ENCODE peak calls at places on chromosome 16, in seven cellular contexts. M, K, N, V, Y, A and T are unnamed samples.

GRCh38 chr16:26644912-26645543 is 421.7 kb upstream of the C16orf82 start:
- DNase-seq in M (no peak), K (no peak), N (no peak), V (no peak), Y (no peak), A (no peak), T (no peak)

GRCh38 chr16:53973021-53973420 is 269.1 kb downstream of the FTO start:
- DNase-seq in M (no peak), K (no peak), N (no peak), V (no peak), Y (no peak), A (no peak), T (no peak)

GRCh38 chr16:11955713-11956123 is 9.3 kb upstream of the TNFRSF17 start:
- DNase-seq in M (no peak), K (no peak), N (no peak), V (no peak), Y (no peak), A (no peak), T (no peak)

GRCh38 chr16:20624882-20625807 is 49.0 kb upstream of the ACSM2B start:
- DNase-seq in M (no peak), K (no peak), N (no peak), V (no peak), Y (no peak), A (no peak), T (no peak)

GRCh38 chr16:1786242-1787055 is 3.7 kb downstream of the NUBP2 start:
- DNase-seq in M (peak), K (no peak), N (no peak), V (no peak), Y (no peak), A (no peak), T (no peak)

GRCh38 chr16:83842755-83843507 is 35.2 kb downstream of the HSBP1 start:
- DNase-seq in M (no peak), K (no peak), N (no peak), V (no peak), Y (peak), A (no peak), T (no peak)

GRCh38 chr16:54283735-54284318 is 2.8 kb downstream of the IRX3 start:
- DNase-seq in M (no peak), K (no peak), N (no peak), V (no peak), Y (no peak), A (no peak), T (no peak)

GRCh38 chr16:12358898-12359297 is 382.4 kb downstream of the SNX29 start:
- DNase-seq in M (no peak), K (no peak), N (no peak), V (no peak), Y (no peak), A (no peak), T (no peak)

GRCh38 chr16:84785843-84786538 is 33.8 kb upstream of the CRISPLD2 start:
- DNase-seq in M (peak), K (no peak), N (no peak), V (peak), Y (peak), A (no peak), T (peak)

GRCh38 chr16:70157477-70158260 is 15.9 kb upstream of the CLEC18C start:
- DNase-seq in M (peak), K (peak), N (no peak), V (peak), Y (no peak), A (no peak), T (no peak)

GRCh38 chr16:55488306-55488705 is 9.3 kb downstream of the MMP2 start:
- DNase-seq in M (no peak), K (no peak), N (no peak), V (no peak), Y (no peak), A (no peak), T (no peak)

GRCh38 chr16:86398622-86399021 is 111.7 kb upstream of the FOXF1 start:
- DNase-seq in M (no peak), K (no peak), N (no peak), V (no peak), Y (no peak), A (no peak), T (no peak)

GRCh38 chr16:49350265-49351103 is 23.1 kb upstream of the C16orf78 start:
- DNase-seq in M (no peak), K (peak), N (peak), V (peak), Y (peak), A (peak), T (peak)

GRCh38 chr16:2056681-2057407 is 9.1 kb downstream of the TSC2 start:
- DNase-seq in M (no peak), K (no peak), N (no peak), V (no peak), Y (no peak), A (no peak), T (no peak)

GRCh38 chr16:27720731-27721547 is 171.0 kb downstream of the KATNIP start:
- DNase-seq in M (peak), K (no peak), N (no peak), V (no peak), Y (no peak), A (no peak), T (no peak)

GRCh38 chr16:27723711-27724490 is 174.0 kb downstream of the KATNIP start:
- DNase-seq in M (no peak), K (no peak), N (no peak), V (no peak), Y (peak), A (no peak), T (no peak)

GRCh38 chr16:27722266-27722636 is 172.3 kb downstream of the KATNIP start:
- DNase-seq in M (no peak), K (no peak), N (no peak), V (no peak), Y (peak), A (no peak), T (no peak)

GRCh38 chr16:27722892-27723450 is 173.0 kb downstream of the KATNIP start:
- DNase-seq in M (no peak), K (no peak), N (no peak), V (no peak), Y (no peak), A (no peak), T (no peak)

DNA sequence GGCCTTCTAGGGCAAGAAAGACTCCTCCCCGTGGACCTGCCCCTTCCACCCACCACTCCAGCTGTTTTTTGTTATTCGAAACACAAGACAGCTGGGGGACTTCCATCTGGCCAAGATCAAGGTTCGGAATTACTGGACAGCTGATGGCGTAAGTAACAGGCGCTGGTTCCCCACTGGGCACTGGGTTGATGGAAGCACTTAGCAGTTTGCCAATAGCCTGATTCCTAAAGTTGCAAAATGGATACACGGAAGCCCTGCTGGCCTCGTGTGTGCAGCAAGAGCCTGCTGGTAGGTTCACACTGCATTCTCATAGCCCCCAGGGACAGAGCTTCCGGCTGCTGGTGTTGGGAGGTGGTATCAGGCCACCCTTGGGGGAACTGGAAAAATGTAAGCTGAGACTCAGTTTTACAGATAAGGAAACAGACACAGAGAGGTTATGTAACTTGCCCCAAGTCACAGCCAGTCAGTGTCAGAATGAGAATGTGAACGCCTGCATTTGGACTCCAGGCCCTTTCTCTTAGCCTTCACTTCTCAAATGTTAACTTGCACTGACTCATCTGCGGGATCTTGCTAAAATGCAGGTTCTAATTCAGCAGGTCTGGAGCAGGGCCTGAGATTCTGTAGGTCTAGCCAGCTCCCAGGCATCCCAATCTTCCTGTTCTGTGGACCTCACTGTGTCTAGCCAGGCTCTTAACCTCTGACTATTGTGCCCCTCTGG is 171.8 kb downstream of the KATNIP start:
- DNase-seq in M (no peak), K (no peak), N (no peak), V (peak), Y (peak), A (no peak), T (peak)
- TF ChIP-seq POLR2AphosphoS5 in M (peak), K (no peak), N (no peak), V (no peak), Y (peak), A (peak), T (peak)

DNA sequence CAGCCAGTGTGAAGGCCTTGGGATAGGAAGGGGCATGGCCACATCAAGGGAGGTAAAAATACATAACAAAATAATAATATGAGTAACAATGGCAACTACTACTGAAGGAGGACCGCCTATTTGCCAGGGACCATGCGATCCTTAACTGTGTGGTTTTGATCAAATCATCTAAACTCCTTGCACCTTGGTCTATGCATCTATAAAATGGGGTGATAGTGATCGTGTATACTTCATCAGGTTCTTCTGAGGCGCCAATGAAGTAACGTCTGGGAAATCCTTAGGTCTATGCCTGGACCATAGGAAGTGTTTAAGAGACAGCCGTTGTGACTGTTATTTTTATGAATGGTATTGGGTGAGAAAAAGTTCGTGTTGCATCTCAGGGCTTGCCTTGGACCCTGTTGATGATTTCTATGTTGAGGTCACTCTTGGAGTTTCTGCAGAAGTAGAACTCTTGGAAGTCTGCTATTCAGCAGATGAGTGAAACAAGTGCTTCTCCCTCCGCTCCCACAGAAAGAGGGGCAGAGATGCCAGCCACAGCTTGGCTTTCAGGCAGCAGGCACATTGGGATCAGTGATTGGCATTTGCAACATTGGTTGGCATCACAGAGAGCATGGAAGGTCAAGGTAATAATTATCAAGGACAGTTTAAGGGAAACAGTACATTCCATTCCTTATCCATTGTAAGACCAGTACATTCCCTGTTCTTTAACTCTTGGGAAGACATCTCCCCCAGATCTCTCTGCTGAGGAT is 63.1 kb downstream of the PRKCB start:
- DNase-seq in M (no peak), K (no peak), N (no peak), V (no peak), Y (no peak), A (no peak), T (no peak)
- TF ChIP-seq POLR2AphosphoS5 in M (no peak), K (no peak), N (no peak), V (no peak), Y (no peak), A (no peak), T (no peak)

DNA sequence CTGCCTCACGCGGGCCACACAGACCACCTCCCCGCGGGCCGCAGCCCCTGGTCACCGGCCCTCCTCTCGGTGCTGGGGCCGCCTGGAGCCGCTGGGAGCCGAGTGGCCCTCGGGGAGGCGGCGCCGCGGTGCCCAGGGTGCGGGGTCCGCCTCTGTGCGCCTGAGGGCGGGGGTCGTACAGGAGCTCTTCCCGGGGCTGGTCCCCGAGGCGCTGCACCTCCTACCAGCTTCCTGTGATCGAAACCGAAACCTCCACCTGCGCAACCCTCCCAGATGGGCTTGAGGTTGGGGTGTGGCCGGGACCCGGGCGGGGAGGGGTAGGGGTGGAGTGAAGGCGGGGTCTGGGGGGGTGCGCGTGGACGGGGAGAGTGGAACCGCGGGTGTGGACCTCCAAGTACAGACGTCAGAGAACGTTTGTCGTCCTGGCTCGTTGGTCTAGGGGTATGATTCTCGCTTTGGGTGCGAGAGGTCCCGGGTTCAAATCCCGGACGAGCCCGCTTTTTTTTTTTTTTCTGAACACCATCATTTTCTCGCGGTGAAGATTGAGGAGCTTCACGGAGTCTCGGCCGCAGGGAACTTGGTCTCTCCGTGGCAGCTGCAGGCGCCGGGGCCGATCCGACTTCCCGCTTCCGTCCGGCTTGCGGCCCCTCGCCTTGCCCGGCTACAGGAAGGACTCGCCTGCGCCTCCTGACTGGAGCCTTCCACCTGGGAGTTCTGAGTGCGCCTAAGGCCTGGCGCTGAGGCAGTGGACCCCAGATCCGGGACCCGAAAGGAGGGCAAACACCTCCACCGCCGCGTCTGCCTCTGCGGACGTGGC is 23.9 kb downstream of the ZNF213 start:
- DNase-seq in M (peak), K (peak), N (peak), V (peak), Y (peak), A (peak), T (peak)
- TF ChIP-seq POLR2AphosphoS5 in M (peak), K (peak), N (peak), V (peak), Y (peak), A (peak), T (peak)

DNA sequence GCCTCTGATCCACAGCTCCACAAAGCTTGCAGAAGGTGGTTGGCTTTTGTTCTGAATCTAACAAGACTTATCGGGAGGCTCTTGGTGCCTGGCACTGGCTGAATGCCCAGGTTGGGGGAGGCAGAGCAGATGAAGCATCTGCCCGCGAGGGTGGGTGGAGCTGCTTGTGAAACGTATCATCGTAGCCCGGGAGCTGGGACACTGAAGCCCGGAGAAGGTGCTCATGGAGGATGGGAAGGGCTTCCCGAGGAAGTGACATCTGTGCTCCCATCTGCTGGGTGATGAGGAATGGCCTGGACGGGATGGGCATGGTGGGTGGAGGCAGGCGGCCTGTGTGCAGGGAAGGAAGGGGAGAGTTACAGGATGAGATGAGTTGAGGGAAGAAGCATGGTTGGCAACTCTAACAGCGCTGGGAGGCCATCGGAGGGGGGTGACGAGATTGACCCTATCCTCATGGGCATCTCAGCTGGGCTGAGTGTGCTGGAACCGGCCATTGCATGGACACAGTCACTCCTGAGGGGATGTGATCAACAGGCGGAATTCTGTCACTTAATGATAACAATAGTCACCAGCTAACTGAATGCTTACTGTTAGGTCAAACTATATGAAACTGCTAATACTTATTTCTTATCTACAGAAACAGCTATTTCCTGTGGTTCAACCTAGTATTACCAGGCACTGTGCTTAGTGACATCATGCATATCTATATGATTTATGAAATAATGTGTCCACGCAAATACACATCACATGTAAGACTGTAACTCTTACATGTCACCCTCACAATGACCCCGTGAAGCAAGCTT is 102.7 kb downstream of the ABCC6 start:
- DNase-seq in M (peak), K (no peak), N (no peak), V (peak), Y (peak), A (no peak), T (peak)
- TF ChIP-seq POLR2AphosphoS5 in M (peak), K (no peak), N (no peak), V (no peak), Y (no peak), A (no peak), T (peak)

DNA sequence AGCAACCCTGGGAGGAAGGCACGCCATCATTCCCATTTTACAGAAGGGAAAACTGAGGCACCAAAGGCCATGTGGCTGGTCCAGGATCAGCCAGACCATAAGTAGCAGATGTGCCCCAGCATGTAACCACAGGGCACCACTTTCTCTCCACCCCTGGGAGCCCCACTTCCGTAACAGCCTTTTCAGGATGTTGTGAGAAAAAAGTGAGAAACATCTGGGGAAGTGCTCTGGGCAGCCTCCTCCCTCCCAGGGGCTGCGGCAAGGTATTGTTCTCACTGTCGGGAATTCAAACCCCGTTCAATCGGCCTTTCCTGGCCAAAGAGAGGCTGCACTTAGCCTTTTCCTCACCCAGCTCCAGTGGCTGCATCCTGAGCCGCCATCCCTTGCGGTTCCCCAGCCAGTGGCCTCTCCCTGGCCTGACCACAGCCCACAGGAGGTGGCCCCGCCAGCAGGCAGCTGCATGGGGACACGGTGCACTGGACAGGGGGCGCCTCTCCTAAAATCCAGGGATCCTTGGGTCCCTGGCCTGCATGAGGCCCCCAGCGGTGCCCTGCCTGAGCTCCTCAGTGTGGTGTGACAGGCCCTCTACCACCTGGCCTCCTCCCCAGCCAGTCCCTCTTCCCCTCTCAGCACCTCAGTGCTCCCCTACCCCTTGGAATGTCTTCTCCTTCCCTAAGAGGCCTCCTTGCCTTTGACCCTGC is 5.7 kb upstream of the CDH5 start:
- DNase-seq in M (no peak), K (no peak), N (no peak), V (no peak), Y (no peak), A (no peak), T (no peak)
- TF ChIP-seq POLR2AphosphoS5 in M (peak), K (no peak), N (no peak), V (no peak), Y (no peak), A (no peak), T (no peak)

GRCh38 chr16:3934491-3935185 is 54.1 kb upstream of the CREBBP start:
- DNase-seq in M (peak), K (no peak), N (no peak), V (no peak), Y (no peak), A (peak), T (no peak)
- TF ChIP-seq POLR2AphosphoS5 in M (no peak), K (no peak), N (no peak), V (no peak), Y (no peak), A (no peak), T (no peak)

DNA sequence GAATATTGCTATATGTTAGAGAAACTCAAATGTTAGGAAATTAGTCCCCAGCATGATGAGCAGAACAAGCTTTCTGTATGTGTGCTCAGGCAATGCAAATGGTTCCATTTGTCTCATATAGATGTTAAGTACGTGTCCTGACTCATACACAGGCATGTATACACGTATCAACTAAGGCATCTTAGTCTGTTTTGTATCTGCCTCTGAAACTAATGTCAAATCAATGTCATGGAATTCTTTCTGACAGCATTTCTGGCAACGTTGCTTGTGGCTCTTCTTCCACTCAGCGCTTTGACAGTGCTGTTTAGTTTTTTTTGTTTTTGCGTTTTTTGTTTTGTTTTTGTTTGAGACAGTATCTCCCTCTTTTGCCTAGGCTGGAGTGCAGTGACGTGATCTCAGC is 111.9 kb downstream of the CNTNAP4 start:
- DNase-seq in M (no peak), K (no peak), N (no peak), V (no peak), Y (no peak), A (no peak), T (no peak)
- TF ChIP-seq POLR2AphosphoS5 in M (no peak), K (no peak), N (no peak), V (no peak), Y (no peak), A (no peak), T (no peak)

DNA sequence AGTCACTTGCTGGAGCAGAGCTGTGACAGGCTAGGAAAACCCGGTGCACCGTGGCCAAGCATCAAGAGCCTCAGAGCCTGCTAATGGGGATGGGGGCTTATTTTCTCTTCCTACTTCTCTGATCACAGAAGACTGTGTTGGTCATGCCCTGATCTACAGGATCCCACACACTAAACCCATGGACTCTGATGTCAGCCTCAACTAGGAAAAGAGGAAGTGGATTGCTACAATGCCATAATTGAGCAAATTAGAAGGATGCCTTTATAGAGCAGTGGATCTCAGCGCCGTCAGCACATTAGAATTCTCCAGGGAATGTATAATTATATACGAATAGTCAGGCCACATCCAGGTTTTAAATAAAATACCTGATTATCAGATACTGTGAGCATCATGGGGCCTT is 64.8 kb downstream of the VAT1L start:
- DNase-seq in M (no peak), K (no peak), N (no peak), V (no peak), Y (no peak), A (no peak), T (no peak)
- TF ChIP-seq POLR2AphosphoS5 in M (no peak), K (no peak), N (no peak), V (no peak), Y (no peak), A (no peak), T (no peak)

GRCh38 chr16:30350134-30350871 is 4.8 kb downstream of the CD2BP2 start:
- DNase-seq in M (peak), K (no peak), N (no peak), V (no peak), Y (peak), A (no peak), T (no peak)
- TF ChIP-seq POLR2AphosphoS5 in M (peak), K (no peak), N (no peak), V (no peak), Y (no peak), A (no peak), T (no peak)